ENCODE peak calls at places on chromosomes 13 and 19, in four cellular contexts. One of them, this sample, is unnamed.

GRCh38 chr13:78160793-78161192 is 242.2 kb upstream of the EDNRB start:
- DNase-seq in foreskin fibroblast: peak; percentile 9
- DNase-seq in endothelial cell: no peak
- DNase-seq in AG10803: peak; percentile 76
- DNase-seq in this sample: peak; percentile 46

GRCh38 chr19:43496960-43497359 is 7.6 kb downstream of the PHLDB3 start:
- DNase-seq in foreskin fibroblast: no peak
- DNase-seq in endothelial cell: no peak
- DNase-seq in AG10803: no peak
- DNase-seq in this sample: no peak

GRCh38 chr13:113666951-113667701 is at the start of gene GRK1:
- DNase-seq in foreskin fibroblast: no peak
- DNase-seq in endothelial cell: no peak
- DNase-seq in AG10803: no peak
- DNase-seq in this sample: no peak

GRCh38 chr13:67285611-67286010 is 55.5 kb upstream of the PCDH9 start:
- DNase-seq in foreskin fibroblast: no peak
- DNase-seq in endothelial cell: no peak
- DNase-seq in AG10803: no peak
- DNase-seq in this sample: no peak

GRCh38 chr19:41649827-41650226 is 23.0 kb upstream of the CEACAM4 start:
- DNase-seq in foreskin fibroblast: no peak
- DNase-seq in endothelial cell: no peak
- DNase-seq in AG10803: no peak
- DNase-seq in this sample: no peak

GRCh38 chr19:55189424-55189823 is 9.3 kb upstream of the SYT5 start:
- DNase-seq in foreskin fibroblast: peak; percentile 94
- DNase-seq in endothelial cell: no peak
- DNase-seq in AG10803: peak; percentile 89
- DNase-seq in this sample: peak; percentile 100

GRCh38 chr13:27967736-27968315 is 1.3 kb downstream of the CDX2 start:
- DNase-seq in foreskin fibroblast: no peak
- DNase-seq in endothelial cell: no peak
- DNase-seq in AG10803: no peak
- DNase-seq in this sample: no peak

GRCh38 chr19:40240332-40240731 is 13.8 kb upstream of the CCNP start:
- DNase-seq in foreskin fibroblast: no peak
- DNase-seq in endothelial cell: no peak
- DNase-seq in AG10803: no peak
- DNase-seq in this sample: no peak

GRCh38 chr13:93953856-93954255 is 525.6 kb downstream of the DCT start:
- DNase-seq in foreskin fibroblast: no peak
- DNase-seq in endothelial cell: no peak
- DNase-seq in AG10803: peak; percentile 33
- DNase-seq in this sample: no peak

GRCh38 chr13:49587311-49587847 is 2.0 kb upstream of the RCBTB1 start:
- DNase-seq in foreskin fibroblast: peak; percentile 54
- DNase-seq in endothelial cell: no peak
- DNase-seq in AG10803: no peak
- DNase-seq in this sample: peak; percentile 43

GRCh38 chr19:17107546-17108452 is 32.2 kb downstream of the MYO9B start:
- DNase-seq in foreskin fibroblast: peak; percentile 99
- DNase-seq in endothelial cell: no peak
- DNase-seq in AG10803: peak; percentile 98
- DNase-seq in this sample: peak; percentile 99

GRCh38 chr19:7280940-7281666 is 13.1 kb downstream of the INSR start:
- DNase-seq in foreskin fibroblast: no peak
- DNase-seq in endothelial cell: no peak
- DNase-seq in AG10803: no peak
- DNase-seq in this sample: no peak

DNA sequence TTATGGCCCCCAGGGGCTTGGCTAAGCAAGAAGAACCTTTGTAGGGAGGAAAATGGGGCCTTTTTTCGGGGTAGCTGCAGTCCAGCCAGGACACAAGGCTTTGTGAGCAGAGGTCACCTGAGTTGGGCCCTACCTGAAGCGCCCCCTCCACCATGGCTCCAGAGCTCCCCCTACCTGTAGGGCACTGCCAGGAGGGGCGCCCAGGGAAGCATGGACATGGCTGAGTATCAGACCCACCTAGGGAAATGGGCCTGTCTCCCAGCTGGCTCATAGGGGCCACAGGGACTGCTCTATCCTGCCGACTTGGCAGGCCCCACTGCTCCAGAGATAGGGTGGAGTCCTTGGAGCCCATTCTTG is 9.0 kb upstream of the CEBPA start:
- DNase-seq in foreskin fibroblast: no peak
- DNase-seq in endothelial cell: no peak
- DNase-seq in AG10803: no peak
- DNase-seq in this sample: no peak
- TF ChIP-seq CTCF in foreskin fibroblast: no peak
- TF ChIP-seq CTCF in endothelial cell: no peak
- TF ChIP-seq CTCF in AG10803: no peak
- TF ChIP-seq CTCF in this sample: no peak

GRCh38 chr19:32345261-32346207 is at the start of gene ZNF507:
- DNase-seq in foreskin fibroblast: peak; percentile 76
- DNase-seq in endothelial cell: peak; percentile 89
- DNase-seq in AG10803: peak; percentile 61
- DNase-seq in this sample: peak; percentile 82
- TF ChIP-seq CTCF in foreskin fibroblast: no peak
- TF ChIP-seq CTCF in endothelial cell: no peak
- TF ChIP-seq CTCF in AG10803: no peak
- TF ChIP-seq CTCF in this sample: no peak

GRCh38 chr13:30884543-30884942 is 21.5 kb upstream of the MEDAG start:
- DNase-seq in foreskin fibroblast: no peak
- DNase-seq in endothelial cell: no peak
- DNase-seq in AG10803: no peak
- DNase-seq in this sample: no peak
- TF ChIP-seq CTCF in foreskin fibroblast: no peak
- TF ChIP-seq CTCF in endothelial cell: no peak
- TF ChIP-seq CTCF in AG10803: no peak
- TF ChIP-seq CTCF in this sample: no peak

GRCh38 chr13:23778007-23778687 is 111.1 kb downstream of the MIPEP start:
- DNase-seq in foreskin fibroblast: no peak
- DNase-seq in endothelial cell: no peak
- DNase-seq in AG10803: peak; percentile 17
- DNase-seq in this sample: no peak
- TF ChIP-seq CTCF in foreskin fibroblast: peak; percentile 18
- TF ChIP-seq CTCF in endothelial cell: no peak
- TF ChIP-seq CTCF in AG10803: no peak
- TF ChIP-seq CTCF in this sample: no peak

GRCh38 chr13:43113603-43114002 is 90.2 kb downstream of the DNAJC15 start:
- DNase-seq in foreskin fibroblast: no peak
- DNase-seq in endothelial cell: no peak
- DNase-seq in AG10803: no peak
- DNase-seq in this sample: no peak

GRCh38 chr13:43111887-43112400 is 88.6 kb downstream of the DNAJC15 start:
- DNase-seq in foreskin fibroblast: no peak
- DNase-seq in endothelial cell: no peak
- DNase-seq in AG10803: no peak
- DNase-seq in this sample: no peak

GRCh38 chr13:43114504-43114903 is 91.1 kb downstream of the DNAJC15 start:
- DNase-seq in foreskin fibroblast: no peak
- DNase-seq in endothelial cell: no peak
- DNase-seq in AG10803: no peak
- DNase-seq in this sample: no peak

GRCh38 chr13:43119206-43119605 is 95.8 kb downstream of the DNAJC15 start:
- DNase-seq in foreskin fibroblast: no peak
- DNase-seq in endothelial cell: no peak
- DNase-seq in AG10803: no peak
- DNase-seq in this sample: no peak

GRCh38 chr13:43116242-43116641 is 92.9 kb downstream of the DNAJC15 start:
- DNase-seq in foreskin fibroblast: no peak
- DNase-seq in endothelial cell: no peak
- DNase-seq in AG10803: no peak
- DNase-seq in this sample: peak; percentile 20
- TF ChIP-seq CTCF in foreskin fibroblast: no peak
- TF ChIP-seq CTCF in endothelial cell: no peak
- TF ChIP-seq CTCF in AG10803: no peak
- TF ChIP-seq CTCF in this sample: no peak

GRCh38 chr13:86681223-86681622 is 882.0 kb upstream of the SLITRK6 start:
- DNase-seq in foreskin fibroblast: no peak
- DNase-seq in endothelial cell: no peak
- DNase-seq in AG10803: no peak
- DNase-seq in this sample: no peak
- TF ChIP-seq CTCF in foreskin fibroblast: no peak
- TF ChIP-seq CTCF in endothelial cell: no peak
- TF ChIP-seq CTCF in AG10803: no peak
- TF ChIP-seq CTCF in this sample: no peak

GRCh38 chr13:99498304-99499161 is 2.7 kb upstream of the TM9SF2 start:
- DNase-seq in foreskin fibroblast: peak; percentile 94
- DNase-seq in endothelial cell: peak; percentile 93
- DNase-seq in AG10803: peak; percentile 97
- DNase-seq in this sample: peak; percentile 98
- TF ChIP-seq CTCF in foreskin fibroblast: no peak
- TF ChIP-seq CTCF in endothelial cell: no peak
- TF ChIP-seq CTCF in AG10803: no peak
- TF ChIP-seq CTCF in this sample: no peak

DNA sequence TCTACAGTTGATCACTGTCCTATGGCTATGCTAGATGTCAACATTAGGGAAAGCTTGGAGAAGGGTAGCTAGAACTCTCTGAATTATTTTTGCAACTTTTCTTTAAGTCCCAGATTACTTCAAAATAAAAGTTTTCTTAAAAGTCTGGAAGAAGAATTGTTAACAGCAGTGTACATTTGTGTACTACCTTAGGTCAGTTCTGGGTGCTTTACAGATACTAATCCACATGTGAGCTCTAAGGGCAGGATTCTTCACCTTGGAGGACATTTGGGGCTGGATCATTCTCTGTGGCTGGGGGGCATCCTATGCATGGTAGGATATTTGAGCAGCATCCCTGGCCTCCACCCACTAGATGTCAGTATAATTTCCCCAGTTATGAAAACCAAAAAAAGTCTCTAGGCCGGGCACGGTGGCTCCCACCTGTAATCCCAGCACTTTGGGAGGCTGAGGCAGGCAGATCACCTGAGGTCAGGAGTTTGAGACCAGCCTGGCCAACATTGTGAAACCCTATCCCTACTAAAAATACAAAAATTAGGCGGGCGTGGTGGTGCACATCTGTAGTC is 2.8 kb downstream of the BRME1 start:
- DNase-seq in foreskin fibroblast: no peak
- DNase-seq in endothelial cell: no peak
- DNase-seq in AG10803: no peak
- DNase-seq in this sample: peak; percentile 21
- TF ChIP-seq CTCF in foreskin fibroblast: peak; percentile 17
- TF ChIP-seq CTCF in endothelial cell: no peak
- TF ChIP-seq CTCF in AG10803: peak; percentile 28
- TF ChIP-seq CTCF in this sample: peak; percentile 7